ENCODE peak calls at places on chromosomes 3 and 15, in six cellular contexts. F is A549, H is tibial nerve, O is HepG2, G is NB4, T is endothelial cell of umbilical vein. C is an unnamed sample.

GRCh38 chr15:77966540-77967290 is 110.8 kb downstream of the TBC1D2B start:
- DNase-seq in F (peak; percentile 92), H (no peak), O (peak; percentile 32), G (peak; percentile 71), T (peak; percentile 34), C (peak; percentile 22)

GRCh38 chr3:197487911-197488391 is 67.8 kb downstream of the BDH1 start:
- DNase-seq in F (peak; percentile 51), H (peak; percentile 47), O (peak; percentile 72), G (no peak), T (peak; percentile 98), C (no peak)

GRCh38 chr3:107117922-107118576 is 259.2 kb upstream of the CCDC54 start:
- DNase-seq in F (peak; percentile 34), H (peak; percentile 19), O (peak; percentile 16), G (peak; percentile 58), T (peak; percentile 60), C (peak; percentile 19)

GRCh38 chr3:12372762-12373280 is 84.0 kb downstream of the PPARG start:
- DNase-seq in F (no peak), H (no peak), O (no peak), G (no peak), T (no peak), C (no peak)

GRCh38 chr15:96115642-96116041 is 214.9 kb upstream of the NR2F2 start:
- DNase-seq in F (no peak), H (no peak), O (no peak), G (no peak), T (no peak), C (no peak)

GRCh38 chr15:72847806-72848205 is 64.2 kb upstream of the ADPGK start:
- DNase-seq in F (no peak), H (no peak), O (no peak), G (no peak), T (no peak), C (no peak)

GRCh38 chr3:164687211-164687610 is 391.1 kb downstream of the SI start:
- DNase-seq in F (no peak), H (no peak), O (no peak), G (no peak), T (no peak), C (no peak)

GRCh38 chr3:172087827-172088580 is 48.6 kb downstream of the FNDC3B start:
- DNase-seq in F (no peak), H (no peak), O (no peak), G (no peak), T (no peak), C (no peak)

GRCh38 chr3:149145361-149145760 is 15.9 kb downstream of the HPS3 start:
- DNase-seq in F (no peak), H (no peak), O (no peak), G (peak; percentile 78), T (no peak), C (no peak)

GRCh38 chr3:157453824-157454223 is 17.2 kb downstream of the PTX3 start:
- DNase-seq in F (no peak), H (no peak), O (no peak), G (no peak), T (no peak), C (no peak)

GRCh38 chr3:25113891-25114290 is 314.2 kb upstream of the RARB start:
- DNase-seq in F (no peak), H (no peak), O (no peak), G (no peak), T (no peak), C (no peak)

GRCh38 chr3:156489462-156489911 is 65.4 kb downstream of the SSR3 start:
- DNase-seq in F (no peak), H (no peak), O (no peak), G (no peak), T (peak; percentile 85), C (no peak)

GRCh38 chr15:64894395-64895056 is 17.2 kb upstream of the ANKDD1A start:
- DNase-seq in F (no peak), H (no peak), O (no peak), G (peak; percentile 53), T (no peak), C (peak; percentile 32)

GRCh38 chr3:38805004-38805403 is 11.0 kb downstream of the SCN10A start:
- DNase-seq in F (no peak), H (no peak), O (no peak), G (no peak), T (no peak), C (no peak)

GRCh38 chr15:69992326-69992725 is 105.4 kb downstream of the TLE3 start:
- DNase-seq in F (no peak), H (no peak), O (no peak), G (no peak), T (no peak), C (no peak)

GRCh38 chr3:106010829-106011228 is 142.0 kb upstream of the CBLB start:
- DNase-seq in F (no peak), H (no peak), O (no peak), G (no peak), T (no peak), C (no peak)

GRCh38 chr3:160400048-160400630 is 689 bp downstream of the SMC4 start:
- DNase-seq in F (no peak), H (no peak), O (peak; percentile 13), G (peak; percentile 63), T (peak; percentile 78), C (peak; percentile 77)

GRCh38 chr15:73794501-73795133 is 41.5 kb upstream of the INSYN1 start:
- DNase-seq in F (no peak), H (no peak), O (no peak), G (no peak), T (no peak), C (no peak)

GRCh38 chr15:68441045-68441743 is 9.2 kb upstream of the ITGA11 start:
- DNase-seq in F (no peak), H (no peak), O (no peak), G (no peak), T (no peak), C (no peak)

GRCh38 chr3:42654331-42655201 is 1.1 kb downstream of the ZBTB47 start:
- DNase-seq in F (no peak), H (no peak), O (peak; percentile 44), G (peak; percentile 43), T (peak; percentile 43), C (peak; percentile 37)

GRCh38 chr3:60909526-60909925 is 341.7 kb downstream of the FHIT start:
- DNase-seq in F (no peak), H (no peak), O (no peak), G (no peak), T (no peak), C (no peak)

GRCh38 chr3:195365371-195365770 is 77.4 kb downstream of the ACAP2 start:
- DNase-seq in F (no peak), H (no peak), O (no peak), G (no peak), T (no peak), C (no peak)

GRCh38 chr3:4398120-4398740 is 68.8 kb downstream of the SUMF1 start:
- DNase-seq in F (no peak), H (no peak), O (no peak), G (no peak), T (peak; percentile 44), C (no peak)

GRCh38 chr15:58474741-58475323 is 43.0 kb downstream of the LIPC start:
- DNase-seq in F (no peak), H (no peak), O (no peak), G (peak; percentile 71), T (no peak), C (no peak)

GRCh38 chr15:58473720-58474119 is 41.9 kb downstream of the LIPC start:
- DNase-seq in F (peak; percentile 44), H (no peak), O (no peak), G (peak; percentile 20), T (peak; percentile 87), C (no peak)

GRCh38 chr15:58477228-58477627 is 45.4 kb downstream of the LIPC start:
- DNase-seq in F (no peak), H (no peak), O (no peak), G (peak; percentile 92), T (peak; percentile 35), C (no peak)

GRCh38 chr15:58476525-58477162 is 44.9 kb downstream of the LIPC start:
- DNase-seq in F (no peak), H (no peak), O (peak; percentile 75), G (peak; percentile 23), T (no peak), C (no peak)

DNA sequence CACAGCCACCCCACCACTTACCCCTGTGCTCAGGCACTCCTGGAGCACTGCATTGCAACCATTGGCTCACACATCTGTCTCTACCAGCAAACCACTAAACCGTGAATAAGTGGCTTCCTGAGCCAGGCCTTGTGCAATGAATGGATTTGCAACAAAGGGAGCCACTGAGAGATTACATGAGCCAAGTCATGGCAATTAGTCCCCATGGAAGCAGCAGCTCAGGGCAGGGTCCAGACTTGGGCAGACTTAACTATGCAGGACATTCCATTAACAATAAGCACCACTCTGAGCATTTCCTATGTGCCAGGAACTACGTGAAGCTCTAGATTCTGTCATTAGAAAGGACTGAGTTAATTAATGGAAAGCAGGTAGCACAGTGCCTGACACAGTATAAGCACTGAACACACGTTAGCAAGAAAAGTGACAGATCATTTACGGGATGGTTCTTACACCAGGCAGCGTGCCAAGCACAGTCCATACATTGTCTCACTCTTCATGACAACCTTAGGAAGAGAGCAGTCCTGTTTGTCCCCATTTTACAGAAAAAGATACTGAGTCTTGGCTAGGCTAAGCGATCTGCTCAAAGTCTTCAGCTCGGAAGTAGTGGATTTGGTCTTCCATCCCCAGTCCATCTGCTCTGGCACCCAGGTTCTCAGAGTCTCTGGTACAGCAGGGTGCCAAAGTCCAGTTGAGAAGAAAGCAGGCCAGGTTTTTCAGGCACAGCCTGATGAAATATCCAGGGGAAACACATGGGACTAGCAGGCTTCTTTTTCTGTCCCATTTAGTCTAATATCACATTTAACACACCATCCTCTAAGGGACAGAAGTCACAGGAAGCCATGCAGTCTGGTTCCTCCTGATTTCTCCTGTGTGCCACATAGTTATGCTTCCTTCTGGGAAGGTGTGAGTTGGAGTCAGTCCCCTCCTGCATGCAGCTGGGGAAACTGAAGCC is 44.1 kb downstream of the LIPC start:
- DNase-seq in F (no peak), H (no peak), O (peak; percentile 94), G (peak; percentile 92), T (peak; percentile 91), C (no peak)
- TF ChIP-seq POLR2A in F (no peak), H (no peak), O (no peak), G (no peak), T (no peak), C (no peak)

GRCh38 chr15:35885870-35886269 is 339.9 kb upstream of the DPH6 start:
- DNase-seq in F (no peak), H (no peak), O (no peak), G (no peak), T (no peak), C (no peak)
- TF ChIP-seq POLR2A in F (no peak), H (no peak), O (no peak), G (no peak), T (no peak), C (no peak)

GRCh38 chr15:89323825-89324224 is 10.8 kb downstream of the POLG start:
- DNase-seq in F (no peak), H (no peak), O (no peak), G (no peak), T (no peak), C (no peak)
- TF ChIP-seq POLR2A in F (no peak), H (no peak), O (no peak), G (no peak), T (no peak), C (no peak)

GRCh38 chr3:193744048-193744821 is 151.2 kb downstream of the OPA1 start:
- DNase-seq in F (peak; percentile 24), H (no peak), O (peak; percentile 99), G (no peak), T (no peak), C (no peak)
- TF ChIP-seq POLR2A in F (no peak), H (no peak), O (peak; percentile 44), G (no peak), T (no peak), C (no peak)

GRCh38 chr3:121545564-121546455 is at the start of gene POLQ:
- DNase-seq in F (peak; percentile 92), H (peak; percentile 78), O (peak; percentile 87), G (peak; percentile 97), T (peak; percentile 91), C (peak; percentile 96)
- TF ChIP-seq POLR2A in F (peak; percentile 48), H (no peak), O (peak; percentile 63), G (peak; percentile 79), T (peak; percentile 60), C (peak; percentile 91)